ENCODE peak calls at places on chromosomes 5 and 9, in four cellular contexts. Q is adrenal gland, D is cardiac muscle cell, M is RWPE2. O is an unnamed sample.
A peak's percentile ranks its signal among the peaks of the same experiment; 100 is the strongest.

GRCh38 chr5:170920196-170920595 is 58.4 kb downstream of the RANBP17 start:
- DNase-seq in Q (no peak), M (no peak), D (no peak), O (no peak)

GRCh38 chr9:89633404-89633803 is 28.6 kb downstream of the GADD45G start:
- DNase-seq in Q (no peak), M (no peak), D (no peak), O (no peak)

GRCh38 chr9:136327313-136327971 is at the start of gene GPSM1:
- DNase-seq in D (peak; percentile 69), M (no peak), Q (no peak), O (peak; percentile 64)

GRCh38 chr5:81171769-81172168 is 61.4 kb upstream of the CKMT2 start:
- DNase-seq in Q (no peak), M (no peak), D (no peak), O (no peak)

GRCh38 chr5:57408714-57409113 is 73.9 kb downstream of the ACTBL2 start:
- DNase-seq in D (peak; percentile 86), M (no peak), Q (no peak), O (no peak)

GRCh38 chr5:59832577-59833301 is 60.8 kb downstream of the PDE4D start:
- DNase-seq in Q (no peak), M (no peak), D (no peak), O (no peak)

GRCh38 chr9:81649475-81649874 is 39.9 kb downstream of the TLE1 start:
- DNase-seq in Q (no peak), D (no peak), M (no peak), O (no peak)

GRCh38 chr9:132482196-132482813 is 72.3 kb downstream of the CFAP77 start:
- DNase-seq in D (no peak), M (no peak), Q (no peak), O (no peak)

GRCh38 chr5:96036301-96036700 is 74.7 kb upstream of the ELL2 start:
- DNase-seq in Q (no peak), D (no peak), M (no peak), O (no peak)

GRCh38 chr5:69517763-69518212 is 25.2 kb downstream of the OCLN start:
- DNase-seq in D (peak; percentile 38), M (no peak), Q (no peak), O (no peak)

GRCh38 chr5:132458651-132459030 is 31.9 kb downstream of the IRF1 start:
- DNase-seq in M (no peak), Q (no peak), D (peak; percentile 44), O (no peak)

DNA sequence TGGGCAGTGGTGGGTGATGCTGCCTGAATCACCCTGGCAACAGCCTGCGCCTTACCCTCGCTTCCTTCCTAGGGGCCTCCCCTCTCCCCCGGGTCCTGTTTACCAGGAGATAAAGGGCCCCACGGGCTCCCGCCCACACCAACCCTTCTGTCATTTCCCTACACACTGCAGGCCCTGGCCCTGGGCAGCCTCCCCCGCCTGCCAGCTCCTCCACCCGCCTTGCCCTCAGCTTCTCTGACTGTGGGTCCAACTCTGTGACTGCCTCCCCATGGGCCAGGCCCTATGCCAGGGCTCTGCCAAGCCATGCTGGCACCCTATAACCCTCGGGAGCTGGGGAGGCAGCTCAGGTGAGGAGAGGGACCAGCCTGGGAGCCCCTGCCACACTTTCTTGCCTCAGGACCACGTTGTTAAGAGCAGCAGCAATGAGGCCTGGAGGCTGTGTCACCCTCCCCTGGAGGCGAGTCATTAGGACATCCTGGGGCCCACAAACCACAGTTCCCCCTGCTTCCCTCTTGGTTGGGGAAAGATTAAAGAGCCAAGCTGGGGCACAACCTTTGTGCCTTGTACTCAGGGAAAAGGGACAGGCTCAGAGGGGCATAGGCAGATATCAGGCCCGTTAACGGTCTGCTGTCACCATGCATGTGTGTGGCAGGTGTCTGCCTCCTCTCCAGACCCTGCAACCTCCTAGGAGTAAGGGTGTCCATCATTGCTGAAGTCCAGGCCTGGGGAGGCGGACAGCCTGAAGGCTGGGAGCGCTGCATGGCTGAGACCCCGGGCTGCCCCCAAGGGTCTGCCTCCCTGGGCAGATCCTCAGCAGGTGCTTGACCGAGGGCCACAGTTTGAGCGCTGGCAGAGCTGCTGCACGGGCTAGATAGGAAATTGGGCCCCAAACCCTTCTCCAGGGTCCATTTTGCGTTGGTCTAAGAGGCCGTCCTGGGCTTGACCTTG is 2.7 kb downstream of the MGAT4B start:
- DNase-seq in D (no peak), Q (no peak), M (no peak), O (no peak)
- H3K36me3 ChIP-seq in D (peaks cover 3% of the 10 kb centered on the region), Q (no peaks in the 10 kb centered on the region), M (peaks cover 28% of the 10 kb centered on the region), O (peaks cover 6% of the 10 kb centered on the region)

DNA sequence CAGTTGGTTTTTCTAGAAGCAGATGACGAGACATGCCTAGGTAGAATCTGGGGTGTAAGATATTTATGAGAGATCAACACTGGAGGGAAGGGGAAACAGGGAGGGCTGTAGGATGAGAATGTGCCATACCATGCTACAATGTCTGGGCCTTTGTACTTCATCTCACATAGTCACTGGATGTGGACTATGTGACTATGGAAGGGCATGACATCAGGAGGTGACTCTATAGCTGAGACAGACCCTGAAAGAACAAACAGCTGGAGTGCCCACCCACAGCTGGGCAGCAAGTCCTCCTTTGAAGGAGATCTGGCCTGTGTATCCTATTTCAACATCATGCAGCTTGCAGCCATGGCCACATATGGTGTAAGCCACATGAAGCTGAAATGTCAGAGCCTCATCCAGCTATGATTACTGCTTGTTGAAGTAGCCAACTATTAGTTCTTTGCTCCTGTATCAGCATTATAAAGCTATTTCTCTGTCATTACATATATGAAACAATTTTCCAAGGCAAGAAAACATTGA is 46.2 kb upstream of the KIF2A start:
- DNase-seq in M (no peak), Q (no peak), D (peak; percentile 21), O (no peak)
- H3K4me1 ChIP-seq in M (no peaks in the 10 kb centered on the region), Q (no peaks in the 10 kb centered on the region), D (no peaks in the 10 kb centered on the region), O (peaks cover 13% of the 10 kb centered on the region)

GRCh38 chr5:1235379-1235778 is 10.2 kb downstream of the SLC6A18 start:
- DNase-seq in M (no peak), D (no peak), Q (no peak), O (peak; percentile 56)
- TF ChIP-seq CTCF in M (no peak), D (no peak), Q (no peak), O (peak; percentile 61)

GRCh38 chr9:137404971-137405584 is 17.9 kb downstream of the EXD3 start:
- DNase-seq in M (no peak), Q (no peak), D (no peak), O (no peak)

GRCh38 chr9:137406085-137406773 is 16.7 kb downstream of the EXD3 start:
- DNase-seq in M (no peak), D (no peak), Q (no peak), O (no peak)

GRCh38 chr9:137402752-137403151 is 20.2 kb downstream of the EXD3 start:
- DNase-seq in D (no peak), M (no peak), Q (no peak), O (no peak)

GRCh38 chr9:137405677-137406081 is 17.3 kb downstream of the EXD3 start:
- DNase-seq in M (no peak), D (no peak), Q (no peak), O (no peak)

DNA sequence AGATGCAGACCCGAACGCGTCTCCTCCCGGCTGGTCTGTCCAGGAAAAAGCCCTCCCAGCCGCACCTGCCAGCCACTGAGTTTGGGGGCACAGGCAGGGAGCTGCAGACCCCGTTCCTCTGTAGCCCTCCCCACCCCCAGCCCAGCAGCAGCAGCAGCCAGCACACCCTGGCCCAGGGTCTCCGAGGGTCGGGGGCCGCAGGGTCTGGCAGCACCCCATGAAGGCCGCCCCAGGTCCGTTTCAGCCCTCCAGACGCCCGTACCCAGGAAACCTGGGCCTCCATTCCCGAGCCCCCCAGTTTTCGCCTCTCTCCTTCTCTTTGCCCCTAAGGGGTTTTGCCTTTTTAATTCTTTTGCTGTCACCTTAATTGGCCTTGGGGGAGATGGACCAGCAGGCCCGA is 19.7 kb downstream of the EXD3 start:
- DNase-seq in Q (no peak), M (no peak), D (no peak), O (no peak)
- H3K36me3 ChIP-seq in Q (no peaks in the 10 kb centered on the region), M (no peaks in the 10 kb centered on the region), D (no peaks in the 10 kb centered on the region), O (no peaks in the 10 kb centered on the region)